ENCODE peak calls at places on chromosomes 3 and 15, in five cellular contexts. One of them, this sample, is unnamed.

GRCh38 chr3:38051131-38051530 is 12.1 kb downstream of the DLEC1 start:
- DNase-seq in IMR-90: no peak
- DNase-seq in fibroblast of villous mesenchyme: no peak
- DNase-seq in activated CD8-positive, alpha-beta T cell treated with anti-CD3 and anti-CD28 coated beads for 36 hours: no peak
- DNase-seq in GM13977: no peak
- DNase-seq in this sample: no peak

GRCh38 chr3:138938056-138938876 is 8.7 kb downstream of the FOXL2 start:
- DNase-seq in IMR-90: no peak
- DNase-seq in fibroblast of villous mesenchyme: peak
- DNase-seq in activated CD8-positive, alpha-beta T cell treated with anti-CD3 and anti-CD28 coated beads for 36 hours: peak
- DNase-seq in GM13977: no peak
- DNase-seq in this sample: no peak

GRCh38 chr15:90560229-90560771 is 30.6 kb downstream of the CRTC3 start:
- DNase-seq in IMR-90: peak
- DNase-seq in fibroblast of villous mesenchyme: peak
- DNase-seq in activated CD8-positive, alpha-beta T cell treated with anti-CD3 and anti-CD28 coated beads for 36 hours: no peak
- DNase-seq in GM13977: no peak
- DNase-seq in this sample: no peak

GRCh38 chr3:9875448-9875847 is 4.6 kb downstream of the CIDEC start:
- DNase-seq in IMR-90: no peak
- DNase-seq in fibroblast of villous mesenchyme: no peak
- DNase-seq in activated CD8-positive, alpha-beta T cell treated with anti-CD3 and anti-CD28 coated beads for 36 hours: no peak
- DNase-seq in GM13977: no peak
- DNase-seq in this sample: no peak

GRCh38 chr15:73620078-73620477 is 13.1 kb downstream of the NPTN start:
- DNase-seq in IMR-90: peak
- DNase-seq in fibroblast of villous mesenchyme: peak
- DNase-seq in activated CD8-positive, alpha-beta T cell treated with anti-CD3 and anti-CD28 coated beads for 36 hours: no peak
- DNase-seq in GM13977: no peak
- DNase-seq in this sample: no peak

GRCh38 chr3:134357914-134358811 is 16.1 kb downstream of the AMOTL2 start:
- DNase-seq in IMR-90: peak
- DNase-seq in fibroblast of villous mesenchyme: peak
- DNase-seq in activated CD8-positive, alpha-beta T cell treated with anti-CD3 and anti-CD28 coated beads for 36 hours: peak
- DNase-seq in GM13977: peak
- DNase-seq in this sample: peak

GRCh38 chr3:64873400-64873799 is 185.6 kb upstream of the ADAMTS9 start:
- DNase-seq in IMR-90: no peak
- DNase-seq in fibroblast of villous mesenchyme: no peak
- DNase-seq in activated CD8-positive, alpha-beta T cell treated with anti-CD3 and anti-CD28 coated beads for 36 hours: no peak
- DNase-seq in GM13977: no peak
- DNase-seq in this sample: no peak

GRCh38 chr3:164806188-164806587 is 272.1 kb downstream of the SI start:
- DNase-seq in IMR-90: no peak
- DNase-seq in fibroblast of villous mesenchyme: no peak
- DNase-seq in activated CD8-positive, alpha-beta T cell treated with anti-CD3 and anti-CD28 coated beads for 36 hours: no peak
- DNase-seq in GM13977: no peak
- DNase-seq in this sample: no peak

GRCh38 chr3:61358364-61358763 is 107.1 kb upstream of the FHIT start:
- DNase-seq in IMR-90: no peak
- DNase-seq in fibroblast of villous mesenchyme: peak
- DNase-seq in activated CD8-positive, alpha-beta T cell treated with anti-CD3 and anti-CD28 coated beads for 36 hours: no peak
- DNase-seq in GM13977: peak
- DNase-seq in this sample: peak

GRCh38 chr3:133917144-133917543 is 21.5 kb upstream of the RAB6B start:
- DNase-seq in IMR-90: no peak
- DNase-seq in fibroblast of villous mesenchyme: no peak
- DNase-seq in activated CD8-positive, alpha-beta T cell treated with anti-CD3 and anti-CD28 coated beads for 36 hours: no peak
- DNase-seq in GM13977: no peak
- DNase-seq in this sample: no peak

GRCh38 chr3:156553705-156554356 is 1.1 kb downstream of the SSR3 start:
- DNase-seq in IMR-90: peak
- DNase-seq in fibroblast of villous mesenchyme: peak
- DNase-seq in activated CD8-positive, alpha-beta T cell treated with anti-CD3 and anti-CD28 coated beads for 36 hours: no peak
- DNase-seq in GM13977: no peak
- DNase-seq in this sample: no peak

GRCh38 chr3:188185717-188186236 is 31.8 kb downstream of the LPP start:
- DNase-seq in IMR-90: no peak
- DNase-seq in fibroblast of villous mesenchyme: peak
- DNase-seq in activated CD8-positive, alpha-beta T cell treated with anti-CD3 and anti-CD28 coated beads for 36 hours: peak
- DNase-seq in GM13977: no peak
- DNase-seq in this sample: no peak

GRCh38 chr15:44340410-44340809 is 51.9 kb downstream of the GOLM2 start:
- DNase-seq in IMR-90: peak
- DNase-seq in fibroblast of villous mesenchyme: peak
- DNase-seq in activated CD8-positive, alpha-beta T cell treated with anti-CD3 and anti-CD28 coated beads for 36 hours: no peak
- DNase-seq in GM13977: no peak
- DNase-seq in this sample: no peak

GRCh38 chr3:23776352-23776891 is 29.3 kb upstream of the UBE2E1 start:
- DNase-seq in IMR-90: peak
- DNase-seq in fibroblast of villous mesenchyme: peak
- DNase-seq in activated CD8-positive, alpha-beta T cell treated with anti-CD3 and anti-CD28 coated beads for 36 hours: no peak
- DNase-seq in GM13977: no peak
- DNase-seq in this sample: no peak

GRCh38 chr3:165233521-165234195 is 37.5 kb upstream of the SLITRK3 start:
- DNase-seq in IMR-90: no peak
- DNase-seq in fibroblast of villous mesenchyme: no peak
- DNase-seq in activated CD8-positive, alpha-beta T cell treated with anti-CD3 and anti-CD28 coated beads for 36 hours: no peak
- DNase-seq in GM13977: no peak
- DNase-seq in this sample: no peak

GRCh38 chr3:3020209-3020608 is 90.0 kb downstream of the IL5RA start:
- DNase-seq in IMR-90: no peak
- DNase-seq in fibroblast of villous mesenchyme: no peak
- DNase-seq in activated CD8-positive, alpha-beta T cell treated with anti-CD3 and anti-CD28 coated beads for 36 hours: no peak
- DNase-seq in GM13977: no peak
- DNase-seq in this sample: no peak

GRCh38 chr3:3013299-3013698 is 96.9 kb downstream of the IL5RA start:
- DNase-seq in IMR-90: no peak
- DNase-seq in fibroblast of villous mesenchyme: no peak
- DNase-seq in activated CD8-positive, alpha-beta T cell treated with anti-CD3 and anti-CD28 coated beads for 36 hours: no peak
- DNase-seq in GM13977: no peak
- DNase-seq in this sample: no peak

GRCh38 chr3:3015472-3016089 is 94.6 kb downstream of the IL5RA start:
- DNase-seq in IMR-90: peak
- DNase-seq in fibroblast of villous mesenchyme: peak
- DNase-seq in activated CD8-positive, alpha-beta T cell treated with anti-CD3 and anti-CD28 coated beads for 36 hours: no peak
- DNase-seq in GM13977: peak
- DNase-seq in this sample: peak
- TF ChIP-seq CTCF in IMR-90: peak
- TF ChIP-seq CTCF in fibroblast of villous mesenchyme: peak
- TF ChIP-seq CTCF in activated CD8-positive, alpha-beta T cell treated with anti-CD3 and anti-CD28 coated beads for 36 hours: no peak
- TF ChIP-seq CTCF in GM13977: peak
- TF ChIP-seq CTCF in this sample: peak

GRCh38 chr15:74955796-74956647 is 550 bp downstream of the RPP25 start:
- DNase-seq in IMR-90: peak
- DNase-seq in fibroblast of villous mesenchyme: peak
- DNase-seq in activated CD8-positive, alpha-beta T cell treated with anti-CD3 and anti-CD28 coated beads for 36 hours: peak
- DNase-seq in GM13977: peak
- DNase-seq in this sample: peak
- TF ChIP-seq CTCF in IMR-90: peak
- TF ChIP-seq CTCF in fibroblast of villous mesenchyme: peak
- TF ChIP-seq CTCF in activated CD8-positive, alpha-beta T cell treated with anti-CD3 and anti-CD28 coated beads for 36 hours: peak
- TF ChIP-seq CTCF in GM13977: peak
- TF ChIP-seq CTCF in this sample: peak

DNA sequence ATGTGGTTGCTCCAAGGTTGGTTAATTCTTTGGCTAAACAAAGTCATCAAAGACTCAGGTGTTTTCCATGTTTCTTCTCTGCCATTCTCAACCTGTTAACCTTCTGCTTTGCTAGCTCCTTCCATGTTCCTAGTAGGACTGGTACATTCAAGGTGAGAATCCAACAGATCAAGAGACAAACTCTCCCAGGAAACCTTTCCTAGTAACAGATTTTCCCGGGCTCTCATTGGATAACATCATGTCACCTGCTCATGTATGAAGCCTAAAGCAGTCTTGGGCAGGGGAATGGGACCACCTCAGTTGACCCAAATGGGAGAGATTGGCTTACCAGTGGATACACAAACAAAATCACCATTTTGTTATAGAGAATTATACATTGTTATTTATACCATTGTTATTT is 14.9 kb downstream of the SEMA6D start:
- DNase-seq in IMR-90: no peak
- DNase-seq in fibroblast of villous mesenchyme: no peak
- DNase-seq in activated CD8-positive, alpha-beta T cell treated with anti-CD3 and anti-CD28 coated beads for 36 hours: no peak
- DNase-seq in GM13977: no peak
- DNase-seq in this sample: no peak
- TF ChIP-seq CTCF in IMR-90: no peak
- TF ChIP-seq CTCF in fibroblast of villous mesenchyme: no peak
- TF ChIP-seq CTCF in activated CD8-positive, alpha-beta T cell treated with anti-CD3 and anti-CD28 coated beads for 36 hours: no peak
- TF ChIP-seq CTCF in GM13977: no peak
- TF ChIP-seq CTCF in this sample: no peak

DNA sequence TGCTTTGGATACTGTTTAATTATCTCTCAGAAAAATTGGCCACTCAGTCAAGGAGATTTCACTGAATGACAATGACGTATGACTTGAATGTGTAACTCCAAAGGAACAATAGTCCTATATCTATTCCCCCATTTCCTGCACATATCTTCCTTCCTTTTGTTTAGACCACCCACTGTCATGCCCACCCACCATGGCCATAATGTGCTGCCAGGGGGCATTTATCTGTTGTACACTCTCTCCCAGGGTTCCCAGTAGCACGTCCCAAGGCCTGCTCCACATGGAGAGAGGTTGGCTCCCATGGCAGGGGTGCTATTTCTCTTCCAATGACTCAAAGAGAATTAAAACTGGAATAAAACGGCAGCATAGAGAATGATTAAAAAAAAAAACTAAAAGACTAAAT is 36.8 kb upstream of the CTNNB1 start:
- DNase-seq in IMR-90: no peak
- DNase-seq in fibroblast of villous mesenchyme: no peak
- DNase-seq in activated CD8-positive, alpha-beta T cell treated with anti-CD3 and anti-CD28 coated beads for 36 hours: no peak
- DNase-seq in GM13977: no peak
- DNase-seq in this sample: no peak
- TF ChIP-seq CTCF in IMR-90: no peak
- TF ChIP-seq CTCF in fibroblast of villous mesenchyme: no peak
- TF ChIP-seq CTCF in activated CD8-positive, alpha-beta T cell treated with anti-CD3 and anti-CD28 coated beads for 36 hours: no peak
- TF ChIP-seq CTCF in GM13977: no peak
- TF ChIP-seq CTCF in this sample: no peak

GRCh38 chr15:89184886-89185526 is 36.4 kb downstream of the RLBP1 start:
- DNase-seq in IMR-90: no peak
- DNase-seq in fibroblast of villous mesenchyme: no peak
- DNase-seq in activated CD8-positive, alpha-beta T cell treated with anti-CD3 and anti-CD28 coated beads for 36 hours: no peak
- DNase-seq in GM13977: no peak
- DNase-seq in this sample: no peak

GRCh38 chr15:89186798-89187197 is 34.6 kb downstream of the RLBP1 start:
- DNase-seq in IMR-90: no peak
- DNase-seq in fibroblast of villous mesenchyme: no peak
- DNase-seq in activated CD8-positive, alpha-beta T cell treated with anti-CD3 and anti-CD28 coated beads for 36 hours: no peak
- DNase-seq in GM13977: no peak
- DNase-seq in this sample: no peak

GRCh38 chr15:89187911-89188514 is 33.4 kb downstream of the RLBP1 start:
- DNase-seq in IMR-90: peak
- DNase-seq in fibroblast of villous mesenchyme: no peak
- DNase-seq in activated CD8-positive, alpha-beta T cell treated with anti-CD3 and anti-CD28 coated beads for 36 hours: no peak
- DNase-seq in GM13977: no peak
- DNase-seq in this sample: no peak

GRCh38 chr15:89187301-89187700 is 34.1 kb downstream of the RLBP1 start:
- DNase-seq in IMR-90: no peak
- DNase-seq in fibroblast of villous mesenchyme: no peak
- DNase-seq in activated CD8-positive, alpha-beta T cell treated with anti-CD3 and anti-CD28 coated beads for 36 hours: no peak
- DNase-seq in GM13977: no peak
- DNase-seq in this sample: no peak

DNA sequence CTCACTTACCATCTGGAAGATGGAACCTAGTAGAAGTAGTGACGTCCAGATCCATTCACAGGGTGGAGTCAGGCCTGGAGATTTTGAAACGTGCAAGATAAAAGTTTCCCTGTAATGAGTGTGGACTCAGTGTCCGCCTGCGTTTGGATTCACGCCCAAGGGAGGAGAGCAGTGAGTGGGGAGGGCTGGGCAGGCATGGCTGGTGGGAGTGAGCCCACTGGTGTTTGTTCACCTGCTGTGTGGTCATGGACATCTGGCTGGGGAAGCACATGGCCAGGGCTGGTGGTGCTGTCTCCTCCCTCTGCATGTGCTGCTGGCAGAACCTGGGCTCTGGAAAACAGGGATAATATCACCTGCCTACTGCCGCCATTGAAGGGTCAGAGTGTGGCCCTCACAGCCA is 37.0 kb downstream of the RLBP1 start:
- DNase-seq in IMR-90: no peak
- DNase-seq in fibroblast of villous mesenchyme: no peak
- DNase-seq in activated CD8-positive, alpha-beta T cell treated with anti-CD3 and anti-CD28 coated beads for 36 hours: no peak
- DNase-seq in GM13977: no peak
- DNase-seq in this sample: no peak
- TF ChIP-seq CTCF in IMR-90: no peak
- TF ChIP-seq CTCF in fibroblast of villous mesenchyme: no peak
- TF ChIP-seq CTCF in activated CD8-positive, alpha-beta T cell treated with anti-CD3 and anti-CD28 coated beads for 36 hours: no peak
- TF ChIP-seq CTCF in GM13977: no peak
- TF ChIP-seq CTCF in this sample: no peak

This sample was measured in GM20000.